ENCODE peak calls at places on chromosomes 3 and 15, in six cellular contexts. One of them, this sample, is unnamed.

GRCh38 chr3:180617049-180617448 is 15.1 kb downstream of the TTC14 start:
- DNase-seq in GM12878: no peak
- DNase-seq in H1: no peak
- DNase-seq in HepG2: no peak
- DNase-seq in SK-N-SH: no peak
- DNase-seq in K562: no peak
- DNase-seq in this sample: no peak

GRCh38 chr3:192883512-192883911 is 34.1 kb downstream of the MB21D2 start:
- DNase-seq in HepG2: peak; percentile 74
- DNase-seq in GM12878: no peak
- DNase-seq in H1: no peak
- DNase-seq in SK-N-SH: no peak
- DNase-seq in K562: no peak
- DNase-seq in this sample: no peak

GRCh38 chr3:135503429-135504083 is 462.0 kb upstream of the PPP2R3A start:
- DNase-seq in GM12878: peak; percentile 13
- DNase-seq in K562: peak; percentile 41
- DNase-seq in H1: peak; percentile 75
- DNase-seq in SK-N-SH: peak; percentile 68
- DNase-seq in HepG2: peak; percentile 20
- DNase-seq in this sample: peak; percentile 28

GRCh38 chr3:135238866-135239434 is 443.9 kb downstream of the EPHB1 start:
- DNase-seq in HepG2: no peak
- DNase-seq in GM12878: no peak
- DNase-seq in K562: no peak
- DNase-seq in SK-N-SH: peak; percentile 54
- DNase-seq in H1: no peak
- DNase-seq in this sample: no peak

GRCh38 chr15:38002883-38003477 is 68.5 kb downstream of the TMCO5A start:
- DNase-seq in K562: no peak
- DNase-seq in H1: peak; percentile 27
- DNase-seq in SK-N-SH: no peak
- DNase-seq in GM12878: peak; percentile 38
- DNase-seq in HepG2: peak; percentile 49
- DNase-seq in this sample: peak; percentile 61

GRCh38 chr15:57388199-57388863 is 12.0 kb downstream of the CGNL1 start:
- DNase-seq in SK-N-SH: no peak
- DNase-seq in HepG2: no peak
- DNase-seq in GM12878: no peak
- DNase-seq in K562: no peak
- DNase-seq in H1: no peak
- DNase-seq in this sample: no peak

GRCh38 chr3:47012342-47013230 is 33.1 kb downstream of the NBEAL2 start:
- DNase-seq in GM12878: no peak
- DNase-seq in SK-N-SH: no peak
- DNase-seq in HepG2: no peak
- DNase-seq in K562: no peak
- DNase-seq in H1: no peak
- DNase-seq in this sample: no peak

GRCh38 chr15:98868564-98868963 is 139.0 kb downstream of the PGPEP1L start:
- DNase-seq in HepG2: no peak
- DNase-seq in GM12878: no peak
- DNase-seq in SK-N-SH: no peak
- DNase-seq in K562: no peak
- DNase-seq in H1: no peak
- DNase-seq in this sample: no peak

GRCh38 chr15:29089731-29090616 is 179.6 kb downstream of the NSMCE3 start:
- DNase-seq in SK-N-SH: no peak
- DNase-seq in HepG2: no peak
- DNase-seq in H1: no peak
- DNase-seq in GM12878: no peak
- DNase-seq in K562: no peak
- DNase-seq in this sample: no peak

GRCh38 chr3:197600796-197601565 is 45.2 kb upstream of the BDH1 start:
- DNase-seq in K562: no peak
- DNase-seq in H1: no peak
- DNase-seq in SK-N-SH: no peak
- DNase-seq in HepG2: no peak
- DNase-seq in GM12878: no peak
- DNase-seq in this sample: no peak

GRCh38 chr3:160981217-160981938 is 123.8 kb downstream of the B3GALNT1 start:
- DNase-seq in HepG2: no peak
- DNase-seq in SK-N-SH: no peak
- DNase-seq in GM12878: peak; percentile 31
- DNase-seq in K562: no peak
- DNase-seq in H1: no peak
- DNase-seq in this sample: no peak

GRCh38 chr15:60001642-60002527 is 2.2 kb upstream of the FOXB1 start:
- DNase-seq in SK-N-SH: peak; percentile 26
- DNase-seq in H1: no peak
- DNase-seq in K562: no peak
- DNase-seq in GM12878: no peak
- DNase-seq in HepG2: no peak
- DNase-seq in this sample: no peak

GRCh38 chr15:60000113-60000823 is 3.8 kb upstream of the FOXB1 start:
- DNase-seq in GM12878: no peak
- DNase-seq in H1: no peak
- DNase-seq in HepG2: no peak
- DNase-seq in SK-N-SH: peak; percentile 19
- DNase-seq in K562: no peak
- DNase-seq in this sample: no peak

GRCh38 chr15:59999558-60000112 is 4.5 kb upstream of the FOXB1 start:
- DNase-seq in K562: no peak
- DNase-seq in GM12878: no peak
- DNase-seq in H1: no peak
- DNase-seq in HepG2: no peak
- DNase-seq in SK-N-SH: peak; percentile 16
- DNase-seq in this sample: no peak

GRCh38 chr15:60002528-60003218 is 1.4 kb upstream of the FOXB1 start:
- DNase-seq in GM12878: no peak
- DNase-seq in HepG2: no peak
- DNase-seq in SK-N-SH: peak; percentile 5
- DNase-seq in K562: no peak
- DNase-seq in H1: no peak
- DNase-seq in this sample: no peak

DNA sequence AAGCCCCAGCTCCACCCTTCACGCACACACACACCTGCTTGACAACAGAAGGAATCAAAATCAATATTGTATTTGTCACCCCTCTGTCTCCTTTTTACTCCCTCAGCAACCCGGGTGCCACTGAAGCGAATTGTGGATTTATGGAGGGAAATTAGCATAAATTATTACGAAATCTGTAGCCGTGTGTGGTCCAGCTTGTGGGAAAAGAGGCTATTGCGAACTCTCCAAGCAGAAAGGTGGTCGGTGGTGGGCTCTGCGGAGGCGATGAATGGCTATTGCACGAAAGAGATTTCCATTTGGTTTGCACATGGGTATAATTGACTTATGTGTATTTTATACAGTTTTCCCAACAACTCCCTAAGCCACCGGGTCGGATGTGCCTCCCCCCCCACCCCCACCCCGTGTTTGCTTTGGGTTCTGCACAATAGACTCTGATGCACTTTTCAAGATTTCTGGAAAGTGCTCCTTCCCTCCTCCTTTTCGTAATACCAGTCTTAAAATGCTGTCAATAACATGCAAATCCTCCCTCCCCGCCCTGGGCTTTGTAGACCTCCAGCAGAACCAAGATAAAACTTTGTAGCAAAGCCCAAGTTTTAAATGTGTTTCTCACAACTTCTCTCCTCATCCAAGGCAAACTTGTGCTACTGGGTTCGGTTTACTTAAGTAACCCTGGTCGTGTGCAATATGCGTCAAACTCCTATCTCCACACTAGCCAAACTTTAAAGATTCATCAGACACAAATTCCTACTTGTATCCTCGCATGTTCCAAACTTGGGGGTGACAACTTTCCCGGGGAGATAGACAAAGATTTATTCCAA is 3.1 kb upstream of the FOXB1 start:
- DNase-seq in K562: no peak
- DNase-seq in HepG2: no peak
- DNase-seq in GM12878: no peak
- DNase-seq in H1: no peak
- DNase-seq in SK-N-SH: peak; percentile 8
- DNase-seq in this sample: no peak
- TF ChIP-seq RAD21 in K562: no peak
- TF ChIP-seq RAD21 in HepG2: no peak
- TF ChIP-seq RAD21 in GM12878: no peak
- TF ChIP-seq RAD21 in H1: no peak
- TF ChIP-seq RAD21 in SK-N-SH: no peak
- TF ChIP-seq RAD21 in this sample: no peak

GRCh38 chr3:5426094-5426883 is 238.8 kb downstream of the EDEM1 start:
- DNase-seq in HepG2: peak; percentile 57
- DNase-seq in K562: peak; percentile 84
- DNase-seq in H1: peak; percentile 73
- DNase-seq in SK-N-SH: peak; percentile 64
- DNase-seq in GM12878: no peak
- DNase-seq in this sample: peak; percentile 71
- H3K4me2 ChIP-seq in HepG2: peak overlapping the region; percentile 3
- H3K4me2 ChIP-seq in K562: peak overlapping the region; percentile 20
- H3K4me2 ChIP-seq in H1: no peak overlapping the region
- H3K4me2 ChIP-seq in SK-N-SH: no peak overlapping the region
- H3K4me2 ChIP-seq in GM12878: no peak overlapping the region
- H3K4me2 ChIP-seq in this sample: no peak overlapping the region

GRCh38 chr3:131630117-131630516 is 127.3 kb upstream of the MRPL3 start:
- DNase-seq in H1: no peak
- DNase-seq in K562: no peak
- DNase-seq in GM12878: peak; percentile 65
- DNase-seq in SK-N-SH: no peak
- DNase-seq in HepG2: no peak
- DNase-seq in this sample: no peak
- TF ChIP-seq SIN3A in H1: no peak
- TF ChIP-seq SIN3A in K562: no peak
- TF ChIP-seq SIN3A in GM12878: no peak
- TF ChIP-seq SIN3A in SK-N-SH: no peak
- TF ChIP-seq SIN3A in HepG2: no peak
- TF ChIP-seq SIN3A in this sample: no peak

DNA sequence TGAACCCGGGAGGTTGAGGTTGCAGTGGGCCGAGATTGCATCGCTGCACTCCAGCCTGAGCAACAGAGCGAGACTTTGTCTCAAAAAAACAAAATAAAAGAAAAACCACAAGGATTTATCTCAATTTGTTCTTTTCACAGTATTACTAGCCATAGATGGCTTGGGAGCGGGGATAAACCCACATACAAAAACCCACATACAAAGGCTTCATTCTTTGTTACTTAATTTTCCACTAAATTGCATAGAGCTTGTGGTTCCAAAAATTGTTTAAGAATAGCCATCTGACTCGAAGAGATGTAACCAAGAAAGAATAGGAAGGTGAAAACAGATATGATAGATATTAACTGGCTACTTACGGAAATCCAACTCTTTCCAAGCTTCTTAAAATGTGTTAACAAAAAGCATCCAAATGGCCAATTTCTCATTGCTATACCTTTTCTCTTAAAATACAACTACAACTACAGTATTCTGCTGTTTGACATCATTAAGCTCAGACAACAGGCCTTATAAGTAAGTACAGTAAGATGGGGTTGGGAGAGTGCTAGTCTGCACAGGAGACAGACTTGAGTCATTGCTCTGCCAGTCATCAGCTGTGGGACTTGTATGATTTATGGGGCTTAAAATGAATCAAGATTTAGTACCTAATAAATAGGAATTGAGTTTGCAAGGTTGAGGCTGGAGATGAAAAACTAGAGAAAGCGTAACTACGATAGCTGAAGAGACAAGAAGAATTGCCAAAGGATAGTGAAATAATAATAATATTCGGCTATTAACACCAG is 96.6 kb upstream of the PLXND1 start:
- DNase-seq in GM12878: no peak
- DNase-seq in SK-N-SH: no peak
- DNase-seq in K562: no peak
- DNase-seq in H1: no peak
- DNase-seq in HepG2: no peak
- DNase-seq in this sample: no peak
- TF ChIP-seq RAD21 in GM12878: no peak
- TF ChIP-seq RAD21 in SK-N-SH: no peak
- TF ChIP-seq RAD21 in K562: no peak
- TF ChIP-seq RAD21 in H1: no peak
- TF ChIP-seq RAD21 in HepG2: no peak
- TF ChIP-seq RAD21 in this sample: no peak

GRCh38 chr15:86935841-86936240 is 856.2 kb downstream of the AGBL1 start:
- DNase-seq in GM12878: no peak
- DNase-seq in H1: no peak
- DNase-seq in K562: no peak
- DNase-seq in HepG2: no peak
- DNase-seq in SK-N-SH: no peak
- DNase-seq in this sample: no peak
- H3K4me2 ChIP-seq in GM12878: no peak overlapping the region
- H3K4me2 ChIP-seq in H1: no peak overlapping the region
- H3K4me2 ChIP-seq in K562: no peak overlapping the region
- H3K4me2 ChIP-seq in HepG2: no peak overlapping the region
- H3K4me2 ChIP-seq in SK-N-SH: no peak overlapping the region
- H3K4me2 ChIP-seq in this sample: no peak overlapping the region

GRCh38 chr15:46077220-46077619 is 442.4 kb downstream of the SQOR start:
- DNase-seq in H1: no peak
- DNase-seq in SK-N-SH: no peak
- DNase-seq in HepG2: no peak
- DNase-seq in GM12878: no peak
- DNase-seq in K562: no peak
- DNase-seq in this sample: no peak

DNA sequence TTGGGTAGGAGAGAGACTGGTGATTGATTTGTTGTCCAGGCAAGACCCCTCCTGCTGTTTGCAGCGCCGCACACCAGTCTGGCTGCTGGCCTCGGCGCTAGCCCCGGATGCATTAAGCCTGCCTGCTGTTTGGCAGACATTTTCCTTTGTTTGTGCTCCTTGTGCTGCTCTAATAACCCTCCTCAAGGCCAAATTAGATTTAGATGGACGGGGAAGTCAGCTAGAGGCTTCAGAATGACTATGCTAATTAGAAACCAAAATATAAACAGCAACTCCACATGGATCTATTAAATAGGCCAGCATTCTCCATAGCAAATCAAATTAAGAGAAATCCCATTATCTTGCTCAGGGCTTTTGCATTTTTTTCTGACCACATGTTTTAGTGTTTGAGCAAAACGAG is 445.2 kb downstream of the SQOR start:
- DNase-seq in H1: no peak
- DNase-seq in HepG2: no peak
- DNase-seq in GM12878: no peak
- DNase-seq in K562: no peak
- DNase-seq in SK-N-SH: peak; percentile 61
- DNase-seq in this sample: no peak
- TF ChIP-seq SIN3A in H1: no peak
- TF ChIP-seq SIN3A in HepG2: no peak
- TF ChIP-seq SIN3A in GM12878: no peak
- TF ChIP-seq SIN3A in K562: no peak
- TF ChIP-seq SIN3A in SK-N-SH: no peak
- TF ChIP-seq SIN3A in this sample: no peak

DNA sequence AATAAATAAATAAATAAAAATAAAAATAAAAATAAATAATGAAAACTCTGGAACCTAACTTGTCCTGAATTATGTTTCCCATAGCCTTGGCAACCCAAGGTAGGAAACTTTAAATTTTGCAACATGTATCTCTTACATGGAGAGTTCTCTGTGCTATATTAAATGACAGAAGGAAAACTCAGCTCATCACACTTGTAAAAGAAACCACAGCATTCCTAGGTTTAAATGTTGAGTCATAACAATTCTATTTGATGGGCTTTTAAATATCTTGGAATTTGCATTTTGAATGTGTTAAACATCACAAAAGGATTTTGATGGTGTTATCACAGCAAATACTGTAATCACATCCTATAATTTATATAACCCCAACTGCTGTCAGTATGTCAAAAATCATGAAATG is 144.2 kb downstream of the LRTM1 start:
- DNase-seq in SK-N-SH: no peak
- DNase-seq in GM12878: no peak
- DNase-seq in H1: no peak
- DNase-seq in K562: no peak
- DNase-seq in HepG2: no peak
- DNase-seq in this sample: no peak
- TF ChIP-seq RAD21 in SK-N-SH: no peak
- TF ChIP-seq RAD21 in GM12878: no peak
- TF ChIP-seq RAD21 in H1: no peak
- TF ChIP-seq RAD21 in K562: no peak
- TF ChIP-seq RAD21 in HepG2: no peak
- TF ChIP-seq RAD21 in this sample: no peak

This sample was measured in HCT116.